ENCODE peak calls at places on chromosomes 12 and 14, in eight cellular contexts. S is T-helper 1 cell, Y is amniotic epithelial cell, A is iris pigment epithelial cell, G is HEK293T, I is neural progenitor cell, O is stromal cell of bone marrow, H is CMK. V is an unnamed sample.

GRCh38 chr12:58586762-58587161 is 333.5 kb downstream of the LRIG3 start:
- DNase-seq in G (no peak), A (no peak), S (no peak), O (no peak), I (no peak), Y (no peak), H (no peak), V (no peak)

GRCh38 chr12:67424784-67425183 is 155.6 kb downstream of the CAND1 start:
- DNase-seq in I (no peak), Y (no peak), H (no peak), A (no peak), S (no peak), O (no peak), G (no peak), V (no peak)

GRCh38 chr14:50801706-50802105 is 29.3 kb downstream of the NIN start:
- DNase-seq in O (no peak), G (no peak), A (peak; percentile 61), H (no peak), I (no peak), Y (peak; percentile 53), S (no peak), V (no peak)

GRCh38 chr12:124902916-124903315 is 11.5 kb downstream of the UBC start:
- DNase-seq in H (no peak), O (no peak), A (no peak), Y (no peak), S (no peak), G (no peak), I (no peak), V (no peak)

GRCh38 chr12:114938487-114939210 is 254.7 kb upstream of the TBX3 start:
- DNase-seq in S (no peak), G (no peak), O (no peak), H (no peak), I (peak; percentile 15), Y (no peak), A (no peak), V (no peak)

GRCh38 chr12:3417937-3418336 is 73.1 kb upstream of the PRMT8 start:
- DNase-seq in H (no peak), A (no peak), Y (no peak), S (no peak), O (no peak), I (no peak), G (no peak), V (no peak)

GRCh38 chr12:25733541-25733940 is 180.5 kb upstream of the LMNTD1 start:
- DNase-seq in G (no peak), H (no peak), O (no peak), A (no peak), Y (no peak), I (no peak), S (no peak), V (no peak)

GRCh38 chr14:24092960-24093900 is 881 bp upstream of the PCK2 start:
- DNase-seq in O (no peak), G (no peak), I (no peak), A (no peak), Y (no peak), S (no peak), H (no peak), V (no peak)

GRCh38 chr12:69007166-69007857 is 74.3 kb upstream of the CPM start:
- DNase-seq in S (no peak), H (no peak), A (peak; percentile 77), Y (peak; percentile 56), I (peak; percentile 73), O (peak; percentile 82), G (no peak), V (no peak)

V was measured in activated CD8-positive, alpha-beta T cell treated with anti-CD3 and anti-CD28 coated beads for 36 hours.